ENCODE peak calls at places on chromosomes 16 and 17, in ten cellular contexts. F is neural progenitor cell, U is PC-9, P is progenitor cell of endocrine pancreas, A is upper lobe of right lung, D is sigmoid colon, Q is HL-60, E is lower leg skin, K is B cell, I is kidney. V is an unnamed sample.
A peak's percentile ranks its signal among the peaks of the same experiment; 100 is the strongest.

GRCh38 chr17:5700791-5701190 is 116.5 kb upstream of the NLRP1 start:
- DNase-seq in F (peak; percentile 49), U (no peak), P (no peak), A (no peak), D (no peak), Q (no peak), E (no peak), K (no peak), I (no peak), V (no peak)

GRCh38 chr17:70288540-70289290 is 119.4 kb downstream of the KCNJ2 start:
- DNase-seq in F (no peak), U (peak; percentile 40), P (no peak), A (no peak), D (no peak), Q (peak; percentile 87), E (no peak), K (no peak), I (no peak), V (no peak)

GRCh38 chr17:76142044-76143041 is 1.3 kb upstream of the FOXJ1 start:
- DNase-seq in F (peak; percentile 53), U (no peak), P (no peak), A (peak; percentile 46), D (peak; percentile 40), Q (no peak), E (no peak), K (no peak), I (peak; percentile 71), V (no peak)

GRCh38 chr17:75241143-75241430 is 20.3 kb downstream of the GGA3 start:
- DNase-seq in F (no peak), U (no peak), P (no peak), A (no peak), D (no peak), Q (no peak), E (no peak), K (no peak), I (no peak), V (no peak)

GRCh38 chr17:60857521-60857920 is 179.9 kb downstream of the BCAS3 start:
- DNase-seq in F (no peak), U (no peak), P (no peak), A (no peak), D (no peak), Q (no peak), E (no peak), K (no peak), I (no peak), V (no peak)

GRCh38 chr17:7750321-7750821 is 32.8 kb downstream of the DNAH2 start:
- DNase-seq in F (no peak), U (peak; percentile 70), P (no peak), A (no peak), D (no peak), Q (no peak), E (no peak), K (no peak), I (no peak), V (peak; percentile 55)

GRCh38 chr16:14559809-14560227 is 70.2 kb downstream of the PARN start:
- DNase-seq in F (no peak), U (no peak), P (no peak), A (peak; percentile 79), D (no peak), Q (peak; percentile 93), E (no peak), K (no peak), I (no peak), V (no peak)

GRCh38 chr16:578870-579405 is 9.2 kb downstream of the PIGQ start:
- DNase-seq in F (peak; percentile 89), U (no peak), P (peak; percentile 59), A (peak; percentile 91), D (peak; percentile 85), Q (peak; percentile 85), E (no peak), K (peak; percentile 83), I (peak; percentile 90), V (no peak)

GRCh38 chr17:65088621-65089385 is 32.3 kb upstream of the GNA13 start:
- DNase-seq in F (no peak), U (no peak), P (no peak), A (no peak), D (no peak), Q (no peak), E (no peak), K (no peak), I (no peak), V (no peak)

GRCh38 chr16:6753553-6753952 is 579.1 kb upstream of the RBFOX1 start:
- DNase-seq in F (peak; percentile 2), U (no peak), P (no peak), A (no peak), D (no peak), Q (no peak), E (no peak), K (no peak), I (no peak), V (no peak)

GRCh38 chr17:74185786-74186185 is 17.7 kb upstream of the RPL38 start:
- DNase-seq in F (no peak), U (no peak), P (no peak), A (no peak), D (no peak), Q (no peak), E (no peak), K (no peak), I (peak; percentile 41), V (no peak)

GRCh38 chr17:71864754-71865153 is 256.1 kb upstream of the SOX9 start:
- DNase-seq in F (no peak), U (no peak), P (no peak), A (no peak), D (no peak), Q (no peak), E (no peak), K (no peak), I (no peak), V (no peak)

GRCh38 chr16:5027086-5027485 is 6.6 kb downstream of the NAGPA start:
- DNase-seq in F (no peak), U (no peak), P (no peak), A (no peak), D (no peak), Q (no peak), E (no peak), K (no peak), I (peak; percentile 56), V (no peak)

GRCh38 chr16:5024632-5025031 is 9.1 kb downstream of the NAGPA start:
- DNase-seq in F (peak; percentile 37), U (peak; percentile 51), P (no peak), A (no peak), D (no peak), Q (no peak), E (no peak), K (no peak), I (no peak), V (no peak)

GRCh38 chr16:5027575-5028235 is 6.0 kb downstream of the NAGPA start:
- DNase-seq in F (no peak), U (no peak), P (no peak), A (no peak), D (no peak), Q (no peak), E (no peak), K (no peak), I (peak; percentile 45), V (no peak)

GRCh38 chr16:5026664-5027063 is 7.1 kb downstream of the NAGPA start:
- DNase-seq in F (no peak), U (no peak), P (no peak), A (no peak), D (no peak), Q (no peak), E (no peak), K (no peak), I (peak; percentile 44), V (no peak)

DNA sequence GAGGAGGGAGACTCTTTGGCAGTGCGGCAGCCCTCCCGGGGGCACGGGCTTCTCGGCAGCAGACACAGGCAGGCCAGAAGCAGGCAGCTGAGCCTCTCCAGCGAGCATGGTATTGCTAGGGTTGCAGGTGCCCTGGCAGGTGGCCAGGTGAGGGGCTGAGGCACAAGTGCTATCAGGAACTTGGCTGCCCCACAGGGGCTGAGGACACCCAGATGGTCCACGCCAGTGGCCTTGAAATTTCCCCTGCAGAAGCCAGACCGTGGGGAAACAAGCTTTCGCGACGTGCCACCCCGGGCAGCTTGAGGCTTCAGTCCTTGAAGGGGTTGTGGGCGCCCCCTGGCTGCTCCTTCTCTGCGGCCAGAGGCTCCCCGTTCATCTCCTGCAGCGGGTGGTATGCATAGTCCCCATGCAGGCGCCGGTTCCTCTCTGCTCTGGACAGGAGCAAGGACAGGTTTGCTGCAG is 8.5 kb downstream of the NAGPA start:
- DNase-seq in F (peak; percentile 86), U (no peak), P (no peak), A (no peak), D (no peak), Q (peak; percentile 26), E (no peak), K (no peak), I (no peak), V (no peak)
- TF ChIP-seq CTCF in F (peak; percentile 69), U (no peak), P (peak; percentile 52), A (peak; percentile 13), D (no peak), Q (no peak), E (no peak), K (no peak), I (no peak), V (peak; percentile 50)

DNA sequence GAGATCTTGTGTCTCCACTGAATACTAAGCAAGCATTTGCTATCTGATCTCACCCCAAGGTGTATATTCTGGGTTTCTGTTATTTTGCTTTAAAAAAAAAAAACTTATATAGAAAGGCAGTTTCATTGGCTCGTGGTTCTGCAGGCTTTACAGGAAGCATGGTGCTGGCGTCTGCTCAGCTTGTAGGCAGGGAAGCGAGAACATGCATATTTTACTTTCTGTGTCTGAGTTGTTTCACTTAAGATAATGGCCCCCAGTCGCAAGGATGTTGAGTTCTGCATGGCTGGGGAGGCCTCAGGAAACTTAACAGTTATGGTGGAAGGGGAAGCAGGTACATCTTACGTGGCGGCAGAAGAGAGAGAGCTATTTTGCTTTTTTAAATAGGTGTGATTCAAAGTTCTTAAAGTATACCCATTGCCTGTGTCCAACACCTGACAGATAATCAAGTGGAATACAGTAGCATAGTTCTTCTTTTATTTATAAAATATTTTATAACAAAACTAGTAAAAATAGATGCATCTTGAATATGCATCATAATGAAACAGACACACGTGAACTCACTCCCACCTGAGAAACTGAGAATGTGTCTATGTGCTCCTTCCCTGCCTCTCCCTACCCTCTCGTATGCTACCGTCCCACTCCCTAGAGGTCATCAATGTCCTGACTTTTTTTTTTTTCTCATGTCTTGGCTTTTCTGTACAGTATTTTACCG is 15.4 kb upstream of the ARHGAP17 start:
- DNase-seq in F (no peak), U (no peak), P (no peak), A (no peak), D (no peak), Q (no peak), E (no peak), K (peak; percentile 74), I (no peak), V (no peak)
- TF ChIP-seq CTCF in F (no peak), U (no peak), P (no peak), A (no peak), D (no peak), Q (no peak), E (no peak), K (no peak), I (no peak), V (no peak)

GRCh38 chr17:79109584-79109983 is 35.0 kb downstream of the ENGASE start:
- DNase-seq in F (peak; percentile 69), U (no peak), P (no peak), A (no peak), D (no peak), Q (no peak), E (no peak), K (no peak), I (no peak), V (no peak)
- TF ChIP-seq CTCF in F (peak; percentile 62), U (no peak), P (peak; percentile 35), A (no peak), D (no peak), Q (no peak), E (no peak), K (no peak), I (no peak), V (no peak)

GRCh38 chr16:16861546-16861945 is 482.6 kb downstream of the NPIPA7 start:
- DNase-seq in F (peak; percentile 80), U (no peak), P (peak; percentile 32), A (no peak), D (no peak), Q (peak; percentile 44), E (peak; percentile 87), K (peak; percentile 62), I (no peak), V (peak; percentile 0)
- TF ChIP-seq CTCF in F (peak; percentile 90), U (peak; percentile 69), P (peak; percentile 85), A (peak; percentile 73), D (peak; percentile 40), Q (peak; percentile 62), E (peak; percentile 65), K (peak; percentile 81), I (peak; percentile 49), V (peak; percentile 72)